ENCODE peak calls at places on chromosome 17, in four cellular contexts. Q is left ventricle myocardium inferior, M is mammary epithelial cell, S is right atrium auricular region. G is an unnamed sample.

GRCh38 chr17:67718325-67718941 is 697 bp downstream of the NOL11 start:
- DNase-seq in S (no peak), M (peak; percentile 56), Q (no peak), G (no peak)

GRCh38 chr17:64326420-64327054 is 63.5 kb upstream of the TEX2 start:
- DNase-seq in S (peak; percentile 97), Q (peak; percentile 89), M (peak; percentile 77), G (no peak)

GRCh38 chr17:73278049-73278464 is 16.4 kb upstream of the CPSF4L start:
- DNase-seq in S (no peak), Q (no peak), M (no peak), G (no peak)

GRCh38 chr17:61451538-61452300 is 503 bp upstream of the TBX4 start:
- DNase-seq in M (no peak), Q (no peak), S (peak; percentile 52), G (no peak)

GRCh38 chr17:8839410-8839935 is 28.0 kb downstream of the PIK3R6 start:
- DNase-seq in M (no peak), Q (no peak), S (peak; percentile 1), G (no peak)

GRCh38 chr17:66727634-66728570 is 107.0 kb upstream of the CACNG5 start:
- DNase-seq in Q (peak; percentile 28), M (peak; percentile 29), S (no peak), G (no peak)

GRCh38 chr17:4515501-4515900 is 16.8 kb downstream of the SPNS2 start:
- DNase-seq in M (no peak), S (no peak), Q (no peak), G (no peak)

GRCh38 chr17:62715882-62716390 is 88.5 kb downstream of the MRC2 start:
- DNase-seq in S (no peak), M (no peak), Q (no peak), G (no peak)

GRCh38 chr17:73742915-73743314 is 98.7 kb upstream of the SDK2 start:
- DNase-seq in M (no peak), S (no peak), Q (no peak), G (no peak)

GRCh38 chr17:80795737-80796136 is 195.9 kb upstream of the CHMP6 start:
- DNase-seq in S (peak; percentile 66), Q (peak; percentile 70), M (no peak), G (no peak)

GRCh38 chr17:79407385-79407784 is 203.5 kb downstream of the RBFOX3 start:
- DNase-seq in S (no peak), Q (no peak), M (no peak), G (no peak)

GRCh38 chr17:49979748-49980479 is 10.9 kb downstream of the DLX4 start:
- DNase-seq in S (no peak), Q (no peak), M (no peak), G (no peak)

GRCh38 chr17:67629963-67630320 is 87.8 kb upstream of the NOL11 start:
- DNase-seq in S (no peak), M (peak; percentile 38), Q (no peak), G (no peak)

GRCh38 chr17:36939944-36940312 is 2.7 kb downstream of the LHX1 start:
- DNase-seq in Q (no peak), M (no peak), S (no peak), G (no peak)

GRCh38 chr17:29789186-29790170 is 140.6 kb downstream of the SSH2 start:
- DNase-seq in M (peak; percentile 23), S (peak; percentile 60), Q (no peak), G (no peak)

GRCh38 chr17:42288985-42289862 is 926 bp downstream of the STAT5A start:
- DNase-seq in M (no peak), Q (no peak), S (no peak), G (peak; percentile 57)

GRCh38 chr17:55728833-55729232 is 6.2 kb upstream of the TMEM100 start:
- DNase-seq in M (no peak), S (no peak), Q (no peak), G (no peak)

GRCh38 chr17:62701706-62702085 is 74.2 kb downstream of the MRC2 start:
- DNase-seq in M (no peak), S (no peak), Q (no peak), G (peak; percentile 31)

GRCh38 chr17:48723555-48724239 is 712 bp downstream of the PRAC2 start:
- DNase-seq in S (no peak), Q (no peak), M (no peak), G (peak; percentile 34)

GRCh38 chr17:63399316-63399715 is 46.8 kb downstream of the CYB561 start:
- DNase-seq in S (no peak), M (no peak), Q (no peak), G (no peak)

GRCh38 chr17:47280072-47280811 is 26.6 kb downstream of the ITGB3 start:
- DNase-seq in Q (no peak), M (peak; percentile 32), S (no peak), G (no peak)

GRCh38 chr17:36857698-36858097 is 79.6 kb upstream of the LHX1 start:
- DNase-seq in M (no peak), Q (no peak), S (no peak), G (no peak)

GRCh38 chr17:77098884-77099545 is 41.8 kb upstream of the SEC14L1 start:
- DNase-seq in Q (no peak), S (peak; percentile 78), M (peak; percentile 38), G (no peak)

GRCh38 chr17:19269641-19270040 is 32.5 kb downstream of the EPN2 start:
- DNase-seq in S (no peak), M (no peak), Q (no peak), G (no peak)
- H3K4me1 ChIP-seq in S (no peaks in the 10 kb centered on the region), M (no peaks in the 10 kb centered on the region), Q (peaks cover 97% of the 10 kb centered on the region), G (no peaks in the 10 kb centered on the region)

GRCh38 chr17:2090210-2090641 is 35.3 kb downstream of the HIC1 start:
- DNase-seq in S (no peak), M (no peak), Q (no peak), G (no peak)

GRCh38 chr17:2092253-2092652 is 37.4 kb downstream of the HIC1 start:
- DNase-seq in S (no peak), M (no peak), Q (no peak), G (no peak)

GRCh38 chr17:2089021-2089422 is 34.1 kb downstream of the HIC1 start:
- DNase-seq in S (no peak), Q (no peak), M (no peak), G (no peak)

GRCh38 chr17:2093349-2093748 is 38.4 kb downstream of the HIC1 start:
- DNase-seq in M (no peak), S (no peak), Q (no peak), G (no peak)

DNA sequence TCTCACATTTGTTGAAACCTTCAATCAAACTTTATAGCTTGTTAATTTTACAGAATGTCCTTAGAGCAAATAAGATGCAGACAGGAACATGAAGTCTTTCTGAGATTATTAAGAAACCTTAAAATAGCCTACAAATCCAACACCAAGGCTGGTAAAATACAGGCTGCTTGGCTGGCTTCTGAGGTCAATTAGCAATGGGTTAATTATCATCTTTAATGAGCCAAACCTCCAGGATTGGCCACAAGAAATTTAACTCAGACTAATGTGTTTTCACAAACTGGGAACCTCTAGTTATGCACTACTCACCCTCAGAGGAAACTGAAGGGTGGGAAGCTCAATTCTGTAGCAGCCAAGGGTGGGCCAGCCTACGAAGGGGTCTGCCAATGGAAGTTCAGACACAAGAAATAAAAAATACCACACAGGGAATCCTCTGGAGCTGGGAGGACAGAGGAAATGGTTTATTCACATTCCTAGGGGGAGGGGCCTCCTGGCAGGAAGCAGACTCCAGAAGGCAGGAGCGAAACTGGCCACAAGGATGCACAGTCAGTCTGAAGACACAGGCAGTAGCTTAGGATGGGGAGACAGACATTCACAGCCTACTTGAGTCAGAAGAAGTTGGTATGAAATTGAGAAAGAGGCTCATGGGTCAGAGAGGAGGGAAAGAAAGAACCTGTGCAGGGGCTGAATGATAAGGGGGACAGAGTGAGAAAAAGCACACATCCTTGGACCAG is 36.1 kb downstream of the HIC1 start:
- DNase-seq in M (peak; percentile 68), Q (peak; percentile 64), S (no peak), G (no peak)
- TF ChIP-seq CTCF in M (peak; percentile 22), Q (peak; percentile 51), S (peak; percentile 36), G (peak; percentile 20)

GRCh38 chr17:44109312-44109630 is 14.2 kb downstream of the HDAC5 start:
- DNase-seq in Q (no peak), M (no peak), S (no peak), G (no peak)

GRCh38 chr17:44112284-44113280 is 10.9 kb downstream of the HDAC5 start:
- DNase-seq in S (peak; percentile 67), Q (peak; percentile 83), M (no peak), G (no peak)

GRCh38 chr17:44110011-44110686 is 13.3 kb downstream of the HDAC5 start:
- DNase-seq in M (no peak), S (no peak), Q (no peak), G (no peak)

GRCh38 chr17:44111777-44112176 is 11.7 kb downstream of the HDAC5 start:
- DNase-seq in S (no peak), Q (no peak), M (no peak), G (no peak)

GRCh38 chr17:44110823-44111633 is 12.4 kb downstream of the HDAC5 start:
- DNase-seq in S (peak; percentile 98), Q (peak; percentile 99), M (peak; percentile 63), G (peak; percentile 87)
- H3K4me1 ChIP-seq in S (no peaks in the 10 kb centered on the region), Q (peaks cover 100% of the 10 kb centered on the region), M (peaks cover 11% of the 10 kb centered on the region), G (peaks cover 6% of the 10 kb centered on the region)

GRCh38 chr17:75830168-75831031 is 13.8 kb downstream of the UNC13D start:
- DNase-seq in S (no peak), Q (no peak), M (no peak), G (peak; percentile 61)
- TF ChIP-seq CTCF in S (peak; percentile 53), Q (peak; percentile 55), M (peak; percentile 31), G (peak; percentile 32)

DNA sequence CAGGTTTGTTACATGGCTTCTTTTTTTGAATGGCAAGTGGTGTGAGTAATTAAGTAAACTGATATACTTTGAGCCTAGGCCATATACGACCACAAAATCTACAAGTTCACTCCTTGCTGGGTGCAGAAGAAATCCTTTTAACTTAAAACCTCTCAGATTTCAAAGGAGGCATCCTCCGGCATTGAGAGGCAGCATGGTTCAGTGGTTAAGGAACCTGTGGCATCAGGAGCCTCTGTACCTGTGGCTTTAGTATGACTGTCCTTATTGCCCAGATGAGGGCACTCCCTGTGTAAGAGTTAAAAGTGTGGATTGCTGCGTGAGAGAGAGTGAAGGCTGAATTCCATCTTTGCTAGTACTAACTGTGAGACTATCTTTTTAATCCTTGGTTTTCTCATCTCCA is 3.3 kb downstream of the NLRP1 start:
- DNase-seq in M (no peak), Q (no peak), S (no peak), G (no peak)
- H3K4me1 ChIP-seq in M (peaks cover 36% of the 10 kb centered on the region), Q (peaks cover 47% of the 10 kb centered on the region), S (no peaks in the 10 kb centered on the region), G (peaks cover 22% of the 10 kb centered on the region)

DNA sequence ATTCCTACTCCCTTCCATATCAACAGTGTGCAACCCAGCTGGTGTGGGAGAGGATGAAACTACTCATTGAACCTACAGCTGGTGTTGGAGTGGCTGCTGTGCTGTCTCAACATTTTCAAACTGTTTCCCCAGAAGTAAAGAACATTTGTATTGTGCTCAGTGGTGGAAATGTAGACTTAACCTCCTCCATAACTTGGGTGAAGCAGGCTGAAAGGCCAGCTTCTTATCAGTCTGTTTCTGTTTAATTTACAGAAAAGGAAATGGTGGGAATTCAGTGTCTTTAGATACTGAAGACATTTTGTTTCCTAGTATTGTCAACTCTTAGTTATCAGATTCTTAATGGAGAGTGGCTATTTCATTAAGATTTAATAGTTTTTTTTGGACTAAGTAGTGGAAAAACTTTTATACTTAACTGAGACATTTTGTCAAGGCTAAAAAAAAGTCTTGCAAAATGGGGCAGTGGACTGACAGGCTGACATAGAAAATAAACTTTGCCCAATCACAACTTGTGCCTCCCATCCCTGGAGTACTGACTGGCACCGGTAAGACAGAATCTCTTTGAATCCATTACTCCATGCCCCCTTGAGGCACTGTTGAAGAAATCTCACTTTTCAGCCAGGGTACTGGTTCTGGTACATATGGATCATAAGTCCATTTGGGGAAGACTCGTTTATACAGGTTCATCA is 12.5 kb downstream of the TSR1 start:
- DNase-seq in S (no peak), Q (no peak), M (no peak), G (no peak)
- TF ChIP-seq CTCF in S (no peak), Q (no peak), M (no peak), G (no peak)

G was measured in RWPE2.